ENCODE peak calls at places on chromosomes 6 and 20, in four cellular contexts. B is cardiac muscle cell, A is tibial artery, S is RWPE1. V is an unnamed sample.

GRCh38 chr20:36101201-36101600 is 53.3 kb upstream of the EPB41L1 start:
- DNase-seq in B (peak), A (no peak), S (no peak), V (peak)

GRCh38 chr6:35302604-35303218 is 5.1 kb downstream of the DEF6 start:
- DNase-seq in B (peak), A (peak), S (peak), V (peak)

GRCh38 chr6:168244961-168245551 is 74.5 kb downstream of the DACT2 start:
- DNase-seq in B (no peak), A (no peak), S (no peak), V (no peak)

GRCh38 chr6:168778201-168778600 is 337.2 kb downstream of the SMOC2 start:
- DNase-seq in B (no peak), A (peak), S (no peak), V (no peak)

GRCh38 chr20:48531505-48531904 is 296.3 kb downstream of the PREX1 start:
- DNase-seq in B (no peak), A (no peak), S (no peak), V (no peak)

GRCh38 chr20:58389324-58389967 is 417 bp downstream of the VAPB start:
- DNase-seq in B (peak), A (peak), S (peak), V (peak)

GRCh38 chr6:38287487-38287886 is 352.2 kb downstream of the BTBD9 start:
- DNase-seq in B (no peak), A (no peak), S (no peak), V (no peak)

GRCh38 chr20:19974621-19975435 is 42.3 kb upstream of the NAA20 start:
- DNase-seq in B (peak), A (peak), S (peak), V (peak)

GRCh38 chr6:159008656-159009288 is 8.8 kb upstream of the RSPH3 start:
- DNase-seq in B (peak), A (no peak), S (peak), V (peak)

GRCh38 chr20:62269378-62269777 is 31.1 kb downstream of the OSBPL2 start:
- DNase-seq in B (no peak), A (no peak), S (no peak), V (no peak)

GRCh38 chr20:46176744-46177378 is 58.7 kb downstream of the CD40 start:
- DNase-seq in B (no peak), A (no peak), S (no peak), V (no peak)

GRCh38 chr6:55713411-55713810 is 134.4 kb upstream of the HMGCLL1 start:
- DNase-seq in B (no peak), A (no peak), S (no peak), V (peak)

V was measured in SW480.